ENCODE peak calls at places on chromosomes 4 and X, in six cellular contexts. Q is fibroblast of lung, B is GM12878, L is mesendoderm, M is DND-41, R is PC-3. N is an unnamed sample.
A peak's percentile ranks its signal among the peaks of the same experiment; 100 is the strongest.

GRCh38 chr4:126386512-126386911 is 1071.8 kb downstream of the FAT4 start:
- DNase-seq in R (peak; percentile 27), L (no peak), B (no peak), M (no peak), Q (no peak), N (no peak)

GRCh38 chrX:39827959-39828358 is 269.8 kb downstream of the BCOR start:
- DNase-seq in B (no peak), R (no peak), L (no peak), M (peak; percentile 25), Q (no peak), N (no peak)

GRCh38 chr4:26131711-26132110 is 189.1 kb upstream of the RBPJ start:
- DNase-seq in M (peak; percentile 6), R (no peak), Q (no peak), B (peak; percentile 89), L (no peak), N (no peak)

GRCh38 chr4:76809594-76810305 is 88.2 kb downstream of the SOWAHB start:
- DNase-seq in R (no peak), B (no peak), L (peak; percentile 44), Q (peak; percentile 68), M (no peak), N (no peak)

GRCh38 chr4:11497972-11498371 is 69.3 kb upstream of the HS3ST1 start:
- DNase-seq in L (peak; percentile 69), M (no peak), Q (no peak), R (peak; percentile 85), B (no peak), N (no peak)

GRCh38 chrX:18877472-18877871 is 106.4 kb downstream of the PHKA2 start:
- DNase-seq in M (no peak), L (no peak), R (no peak), Q (no peak), B (no peak), N (no peak)

GRCh38 chr4:25662306-25662705 is 6.7 kb downstream of the SLC34A2 start:
- DNase-seq in R (no peak), Q (no peak), B (no peak), M (no peak), L (no peak), N (no peak)

GRCh38 chr4:19791422-19792113 is 460.1 kb upstream of the SLIT2 start:
- DNase-seq in M (no peak), R (peak; percentile 52), Q (no peak), B (no peak), L (no peak), N (no peak)

GRCh38 chr4:134018845-134019244 is 182.7 kb downstream of the PABPC4L start:
- DNase-seq in R (no peak), M (no peak), Q (no peak), L (peak; percentile 8), B (no peak), N (no peak)

GRCh38 chr4:100986360-100986868 is 360.9 kb downstream of the PPP3CA start:
- DNase-seq in L (peak; percentile 82), Q (peak; percentile 8), B (no peak), R (no peak), M (no peak), N (peak; percentile 33)

GRCh38 chr4:7745486-7745885 is 194.2 kb downstream of the AFAP1 start:
- DNase-seq in Q (no peak), R (no peak), B (no peak), M (no peak), L (no peak), N (no peak)

GRCh38 chr4:164802301-164802700 is 48.4 kb downstream of the SMIM31 start:
- DNase-seq in R (no peak), B (no peak), Q (no peak), L (no peak), M (no peak), N (no peak)

GRCh38 chr4:164803702-164804101 is 49.8 kb downstream of the SMIM31 start:
- DNase-seq in L (no peak), R (no peak), M (no peak), Q (no peak), B (no peak), N (no peak)

GRCh38 chr4:164800786-164801185 is 46.9 kb downstream of the SMIM31 start:
- DNase-seq in L (no peak), M (no peak), R (no peak), B (no peak), Q (no peak), N (no peak)

DNA sequence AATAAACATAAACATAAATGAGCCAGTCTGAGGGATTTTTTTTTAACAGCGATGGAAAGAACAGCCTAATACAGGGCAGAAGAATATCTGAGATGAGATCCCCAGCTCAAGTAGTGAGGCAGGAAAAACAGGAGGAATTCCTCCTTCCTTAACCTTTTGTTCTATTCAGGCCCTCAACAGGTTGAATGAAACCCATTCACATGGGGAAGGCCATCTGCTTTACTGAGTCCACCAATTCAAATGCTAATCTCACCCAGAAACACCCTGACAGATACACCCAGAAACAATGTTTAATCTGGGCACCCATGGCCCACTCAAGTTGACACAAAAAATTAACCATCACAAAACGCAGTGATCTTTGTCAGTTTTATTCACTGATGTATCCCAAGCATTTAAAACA is 45.5 kb downstream of the SMIM31 start:
- DNase-seq in R (no peak), B (no peak), M (no peak), Q (no peak), L (no peak), N (peak; percentile 74)
- H3K9ac ChIP-seq in R (no peak overlapping the region), B (no peak overlapping the region), M (no peak overlapping the region), Q (no peak overlapping the region), L (no peak overlapping the region), N (no peak overlapping the region)

DNA sequence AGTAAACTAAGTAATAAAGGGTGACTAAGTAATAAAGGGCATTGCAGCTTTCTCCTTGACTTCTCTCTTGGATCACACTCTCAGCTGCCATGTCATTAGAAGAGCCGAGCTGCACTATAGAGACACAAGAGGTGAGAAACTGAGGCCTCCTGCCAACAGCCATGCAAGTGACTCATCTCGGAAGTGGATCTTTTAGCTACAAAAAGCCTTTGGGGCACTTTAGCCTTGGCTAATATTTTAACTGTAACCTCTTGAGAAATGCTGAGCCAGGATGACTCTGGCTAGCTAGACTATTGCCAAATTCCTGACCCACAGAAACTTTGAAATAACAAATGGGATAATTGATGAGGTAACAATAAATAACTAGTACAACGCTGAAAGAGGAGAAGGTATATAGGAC is 1.5 kb upstream of the NEIL3 start:
- DNase-seq in B (no peak), L (no peak), R (peak; percentile 43), M (peak; percentile 55), Q (peak; percentile 94), N (no peak)
- H3K9ac ChIP-seq in B (no peak overlapping the region), L (no peak overlapping the region), R (no peak overlapping the region), M (peak overlapping the region; percentile 92), Q (no peak overlapping the region), N (no peak overlapping the region)

GRCh38 chrX:154308108-154308946 is 12.7 kb downstream of the TKTL1 start:
- DNase-seq in Q (peak; percentile 28), L (peak; percentile 71), B (no peak), R (peak; percentile 73), M (peak; percentile 77), N (peak; percentile 39)

GRCh38 chrX:154307207-154307606 is 11.6 kb downstream of the TKTL1 start:
- DNase-seq in R (no peak), Q (no peak), L (no peak), M (no peak), B (no peak), N (no peak)

GRCh38 chrX:154305481-154306205 is 10.0 kb downstream of the TKTL1 start:
- DNase-seq in L (no peak), B (no peak), R (no peak), M (no peak), Q (no peak), N (no peak)

GRCh38 chrX:154300815-154301214 is 5.2 kb downstream of the TKTL1 start:
- DNase-seq in M (no peak), R (no peak), L (no peak), Q (no peak), B (no peak), N (no peak)

GRCh38 chrX:154304901-154305300 is 9.3 kb downstream of the TKTL1 start:
- DNase-seq in Q (no peak), L (no peak), B (no peak), R (no peak), M (no peak), N (no peak)
- H3K9ac ChIP-seq in Q (no peak overlapping the region), L (no peak overlapping the region), B (no peak overlapping the region), R (no peak overlapping the region), M (no peak overlapping the region), N (no peak overlapping the region)

GRCh38 chr4:47505666-47506065 is 20.6 kb downstream of the ATP10D start:
- DNase-seq in Q (no peak), R (no peak), M (no peak), L (no peak), B (no peak), N (no peak)

GRCh38 chr4:47510036-47510435 is 25.0 kb downstream of the ATP10D start:
- DNase-seq in M (no peak), R (no peak), B (no peak), Q (no peak), L (peak; percentile 1), N (no peak)

GRCh38 chr4:47513493-47513892 is 28.4 kb downstream of the ATP10D start:
- DNase-seq in R (no peak), B (no peak), M (no peak), Q (no peak), L (no peak), N (no peak)

DNA sequence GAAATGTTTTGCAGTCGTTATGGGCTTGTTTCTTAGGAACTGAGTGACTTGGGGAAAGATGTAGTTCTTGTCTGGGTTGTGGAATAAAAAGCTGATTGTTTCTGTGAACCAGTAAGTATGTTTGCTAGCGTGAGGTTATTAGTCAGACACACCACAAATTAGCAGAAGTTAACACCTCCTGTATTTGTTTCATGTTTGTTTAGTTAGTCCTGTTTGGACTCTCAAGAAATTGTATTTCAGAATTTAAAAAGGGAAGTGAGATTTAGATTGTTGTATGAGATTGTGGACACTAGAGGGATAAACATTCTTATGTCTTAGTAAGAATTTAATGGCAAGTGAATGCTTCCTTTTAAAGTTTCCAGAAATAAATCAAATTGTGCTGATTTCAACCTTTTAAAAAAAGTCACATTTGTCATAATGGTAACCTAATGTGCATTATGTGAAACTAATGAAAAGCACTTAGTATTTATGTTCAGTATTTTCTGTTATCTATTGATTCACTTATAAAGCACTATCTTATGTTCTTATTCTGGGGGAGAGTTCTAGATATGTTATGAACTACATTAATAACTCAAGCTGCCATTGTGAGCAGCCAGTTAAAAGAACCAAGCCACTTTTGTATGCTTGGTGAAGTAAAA is 25.6 kb downstream of the ATP10D start:
- DNase-seq in Q (peak; percentile 37), M (no peak), L (peak; percentile 1), R (peak; percentile 14), B (peak; percentile 90), N (no peak)
- H3K9ac ChIP-seq in Q (no peak overlapping the region), M (no peak overlapping the region), L (no peak overlapping the region), R (no peak overlapping the region), B (peak overlapping the region; percentile 17), N (no peak overlapping the region)

N was measured in NT2/D1.